ENCODE peak calls at places on chromosomes 1 and 21, in four cellular contexts. P is mucosa of gallbladder; S is DMS153; R is stimulated activated CD4-positive, alpha-beta T cell treated with anti-CD3 and anti-CD28 coated beads, Interleukin-1b, Interleukin-23, amount 100 ng/mL, for 24 hours. D is an unnamed sample.

GRCh38 chr1:202624781-202625108 is 85.5 kb downstream of the SYT2 start:
- DNase-seq in P (no peak), S (no peak), R (no peak), D (no peak)

GRCh38 chr1:47187926-47188250 is 1.9 kb downstream of the PDZK1IP1 start:
- DNase-seq in P (no peak), S (no peak), R (no peak), D (no peak)

GRCh38 chr1:25568090-25568833 is 24.9 kb downstream of the LDLRAP1 start:
- DNase-seq in P (no peak), S (peak), R (no peak), D (peak)

GRCh38 chr1:155030899-155031298 is 2.7 kb downstream of the DCST2 start:
- DNase-seq in P (no peak), S (no peak), R (no peak), D (no peak)

GRCh38 chr1:184691719-184692324 is 62.8 kb downstream of the EDEM3 start:
- DNase-seq in P (peak), S (peak), R (no peak), D (peak)

GRCh38 chr1:227793948-227794812 is 21.3 kb upstream of the PRSS38 start:
- DNase-seq in P (peak), S (no peak), R (no peak), D (no peak)

GRCh38 chr1:59360170-59360569 is 63.3 kb downstream of the FGGY start:
- DNase-seq in P (no peak), S (no peak), R (no peak), D (no peak)

GRCh38 chr1:88609051-88609450 is 75.0 kb upstream of the PKN2 start:
- DNase-seq in P (no peak), S (peak), R (no peak), D (peak)

GRCh38 chr21:38859852-38860251 is 54.1 kb downstream of the ETS2 start:
- DNase-seq in P (no peak), S (no peak), R (no peak), D (no peak)

GRCh38 chr1:23371987-23372386 is 2.4 kb upstream of the ZNF436 start:
- DNase-seq in P (no peak), S (no peak), R (no peak), D (no peak)

GRCh38 chr1:108503062-108503740 is 53.1 kb downstream of the NBPF6 start:
- DNase-seq in P (peak), S (no peak), R (no peak), D (no peak)

GRCh38 chr1:162671664-162672415 is 39.6 kb downstream of the DDR2 start:
- DNase-seq in P (no peak), S (no peak), R (no peak), D (no peak)

GRCh38 chr1:248343451-248343850 is 5.1 kb upstream of the OR14C36 start:
- DNase-seq in P (no peak), S (no peak), R (no peak), D (no peak)

GRCh38 chr1:23356451-23356850 is 12.4 kb upstream of the HNRNPR start:
- DNase-seq in P (no peak), S (no peak), R (no peak), D (no peak)

GRCh38 chr1:88892146-88892877 is 945 bp upstream of the GTF2B start:
- DNase-seq in P (peak), S (peak), R (no peak), D (peak)

GRCh38 chr21:41170442-41170841 is 2.5 kb downstream of the BACE2 start:
- DNase-seq in P (peak), S (peak), R (no peak), D (peak)

GRCh38 chr1:205524794-205525101 is 20.3 kb downstream of the CDK18 start:
- DNase-seq in P (no peak), S (no peak), R (no peak), D (no peak)

GRCh38 chr1:92184632-92185031 is 33.1 kb upstream of the C1orf146 start:
- DNase-seq in P (no peak), S (no peak), R (no peak), D (no peak)

GRCh38 chr1:24501371-24502167 is 1.1 kb upstream of the RCAN3 start:
- DNase-seq in P (no peak), S (no peak), R (no peak), D (peak)

GRCh38 chr1:107788189-107788588 is 176.8 kb downstream of the VAV3 start:
- DNase-seq in P (no peak), S (no peak), R (no peak), D (no peak)

GRCh38 chr1:232579958-232580705 is 49.8 kb downstream of the SIPA1L2 start:
- DNase-seq in P (no peak), S (no peak), R (no peak), D (no peak)

GRCh38 chr1:119225831-119226230 is 85.4 kb upstream of the WARS2 start:
- DNase-seq in P (no peak), S (no peak), R (no peak), D (no peak)

GRCh38 chr21:41869771-41870170 is 9.4 kb downstream of the PRDM15 start:
- DNase-seq in P (no peak), S (no peak), R (no peak), D (no peak)

GRCh38 chr21:32779983-32780382 is 8.4 kb upstream of the PAXBP1 start:
- DNase-seq in P (no peak), S (no peak), R (no peak), D (no peak)

GRCh38 chr1:54548389-54549044 is 489 bp downstream of the ACOT11 start:
- DNase-seq in P (no peak), S (no peak), R (no peak), D (no peak)

D was measured in NCI-H510A treated with DMSO at 0.1 percent for 48 hours.